ENCODE peak calls at places on chromosomes 6 and 20, in seven cellular contexts. L is lower leg skin, K is thoracic aorta, E is AG04449, Z is Peyer's patch, Q is aorta, M is fibroblast of villous mesenchyme. O is an unnamed sample.

GRCh38 chr6:41374618-41375590 is 39.5 kb downstream of the NCR2 start:
- DNase-seq in L (no peak), K (no peak), E (no peak), Z (no peak), Q (no peak), M (no peak), O (no peak)

GRCh38 chr20:1121439-1121838 is 3.0 kb downstream of the PSMF1 start:
- DNase-seq in L (no peak), K (no peak), E (no peak), Z (no peak), Q (no peak), M (no peak), O (no peak)

GRCh38 chr20:54138427-54138826 is 35.4 kb downstream of the CYP24A1 start:
- DNase-seq in L (no peak), K (no peak), E (no peak), Z (no peak), Q (no peak), M (no peak), O (no peak)

GRCh38 chr6:33008944-33009861 is at the start of gene HLA-DOA:
- DNase-seq in L (no peak), K (no peak), E (no peak), Z (no peak), Q (peak), M (peak), O (no peak)

GRCh38 chr6:51936536-51936935 is 150.9 kb downstream of the PKHD1 start:
- DNase-seq in L (no peak), K (no peak), E (no peak), Z (no peak), Q (no peak), M (no peak), O (no peak)

GRCh38 chr6:170344631-170345576 is 38.3 kb downstream of the FAM120B start:
- DNase-seq in L (peak), K (no peak), E (peak), Z (no peak), Q (no peak), M (peak), O (no peak)

GRCh38 chr6:80464901-80465300 is 358.4 kb downstream of the BCKDHB start:
- DNase-seq in L (no peak), K (no peak), E (no peak), Z (no peak), Q (no peak), M (no peak), O (no peak)

GRCh38 chr20:33431797-33432381 is 11.7 kb downstream of the SNTA1 start:
- DNase-seq in L (no peak), K (no peak), E (no peak), Z (no peak), Q (no peak), M (no peak), O (no peak)

GRCh38 chr20:46023999-46024398 is 5.0 kb upstream of the SLC12A5 start:
- DNase-seq in L (no peak), K (no peak), E (no peak), Z (no peak), Q (no peak), M (no peak), O (no peak)

GRCh38 chr6:129786548-129786947 is 74.6 kb downstream of the TMEM244 start:
- DNase-seq in L (no peak), K (no peak), E (no peak), Z (no peak), Q (no peak), M (peak), O (no peak)

GRCh38 chr6:129655334-129655733 is 54.6 kb downstream of the ARHGAP18 start:
- DNase-seq in L (no peak), K (no peak), E (no peak), Z (no peak), Q (no peak), M (no peak), O (no peak)

GRCh38 chr6:148864941-148865340 is 118.1 kb downstream of the UST start:
- DNase-seq in L (no peak), K (no peak), E (no peak), Z (no peak), Q (no peak), M (no peak), O (no peak)

GRCh38 chr20:33915726-33916331 is 77.9 kb upstream of the RALY start:
- DNase-seq in L (no peak), K (no peak), E (no peak), Z (peak), Q (no peak), M (no peak), O (no peak)

GRCh38 chr20:19673575-19673974 is 84.5 kb upstream of the RIN2 start:
- DNase-seq in L (no peak), K (no peak), E (no peak), Z (no peak), Q (no peak), M (no peak), O (no peak)

GRCh38 chr6:107744927-107745326 is 79.2 kb downstream of the SCML4 start:
- DNase-seq in L (no peak), K (no peak), E (no peak), Z (no peak), Q (no peak), M (no peak), O (no peak)

GRCh38 chr20:53331151-53331973 is 262.3 kb downstream of the ZNF217 start:
- DNase-seq in L (peak), K (no peak), E (no peak), Z (no peak), Q (no peak), M (peak), O (no peak)

GRCh38 chr6:147506704-147507114 is 1.8 kb upstream of the SAMD5 start:
- DNase-seq in L (no peak), K (no peak), E (no peak), Z (peak), Q (peak), M (peak), O (no peak)

GRCh38 chr6:168355716-168356522 is 36.3 kb upstream of the DACT2 start:
- DNase-seq in L (no peak), K (no peak), E (no peak), Z (peak), Q (no peak), M (peak), O (no peak)

GRCh38 chr20:19693508-19693907 is 64.5 kb upstream of the RIN2 start:
- DNase-seq in L (no peak), K (no peak), E (no peak), Z (no peak), Q (no peak), M (no peak), O (no peak)

GRCh38 chr6:136723780-136724179 is 68.5 kb downstream of the MAP3K5 start:
- DNase-seq in L (no peak), K (no peak), E (no peak), Z (no peak), Q (peak), M (no peak), O (no peak)

GRCh38 chr20:17921774-17922173 is 46.8 kb downstream of the SNX5 start:
- DNase-seq in L (no peak), K (no peak), E (no peak), Z (no peak), Q (no peak), M (no peak), O (no peak)

GRCh38 chr6:129638055-129639019 is 71.6 kb downstream of the ARHGAP18 start:
- DNase-seq in L (no peak), K (no peak), E (no peak), Z (no peak), Q (no peak), M (peak), O (no peak)

GRCh38 chr6:60687085-60687484 is 1598.9 kb downstream of the KHDRBS2 start:
- DNase-seq in L (no peak), K (no peak), E (no peak), Z (no peak), Q (no peak), M (no peak), O (no peak)

GRCh38 chr20:63967330-63968135 is 2.2 kb downstream of the ZNF512B start:
- DNase-seq in L (no peak), K (no peak), E (no peak), Z (peak), Q (no peak), M (no peak), O (no peak)

GRCh38 chr6:126063512-126064146 is 77.3 kb downstream of the TRMT11 start:
- DNase-seq in L (no peak), K (no peak), E (no peak), Z (no peak), Q (no peak), M (peak), O (no peak)

GRCh38 chr6:7579850-7580249 is 10.1 kb upstream of the SNRNP48 start:
- DNase-seq in L (no peak), K (no peak), E (no peak), Z (no peak), Q (no peak), M (no peak), O (no peak)

GRCh38 chr6:159126590-159126989 is 42.6 kb upstream of the FNDC1 start:
- DNase-seq in L (no peak), K (no peak), E (no peak), Z (no peak), Q (no peak), M (no peak), O (no peak)

GRCh38 chr6:63267046-63267445 is 52.7 kb downstream of the LGSN start:
- DNase-seq in L (no peak), K (no peak), E (no peak), Z (no peak), Q (no peak), M (no peak), O (no peak)

GRCh38 chr6:144662812-144663211 is 377.7 kb downstream of the UTRN start:
- DNase-seq in L (no peak), K (no peak), E (no peak), Z (no peak), Q (no peak), M (no peak), O (no peak)

GRCh38 chr20:52869698-52870288 is 102.4 kb upstream of the TSHZ2 start:
- DNase-seq in L (no peak), K (no peak), E (no peak), Z (no peak), Q (no peak), M (no peak), O (no peak)

GRCh38 chr6:70717038-70717801 is 49.5 kb downstream of the SMAP1 start:
- DNase-seq in L (no peak), K (no peak), E (no peak), Z (no peak), Q (no peak), M (no peak), O (no peak)

GRCh38 chr6:43817192-43817591 is 47.2 kb downstream of the VEGFA start:
- DNase-seq in L (no peak), K (no peak), E (no peak), Z (no peak), Q (no peak), M (peak), O (no peak)

GRCh38 chr20:19851863-19852262 is 93.8 kb downstream of the RIN2 start:
- DNase-seq in L (no peak), K (no peak), E (no peak), Z (no peak), Q (no peak), M (peak), O (no peak)

GRCh38 chr20:33681728-33682353 is 4.3 kb downstream of the E2F1 start:
- DNase-seq in L (no peak), K (no peak), E (no peak), Z (no peak), Q (no peak), M (no peak), O (no peak)

GRCh38 chr20:43926287-43926686 is 11.6 kb downstream of the TOX2 start:
- DNase-seq in L (no peak), K (no peak), E (no peak), Z (no peak), Q (no peak), M (no peak), O (no peak)

GRCh38 chr20:43925215-43925614 is 10.6 kb downstream of the TOX2 start:
- DNase-seq in L (no peak), K (no peak), E (no peak), Z (peak), Q (no peak), M (no peak), O (no peak)

GRCh38 chr20:43923917-43924316 is 9.3 kb downstream of the TOX2 start:
- DNase-seq in L (no peak), K (no peak), E (no peak), Z (peak), Q (no peak), M (no peak), O (no peak)

GRCh38 chr20:43925786-43926185 is 11.1 kb downstream of the TOX2 start:
- DNase-seq in L (no peak), K (no peak), E (no peak), Z (peak), Q (peak), M (no peak), O (no peak)

DNA sequence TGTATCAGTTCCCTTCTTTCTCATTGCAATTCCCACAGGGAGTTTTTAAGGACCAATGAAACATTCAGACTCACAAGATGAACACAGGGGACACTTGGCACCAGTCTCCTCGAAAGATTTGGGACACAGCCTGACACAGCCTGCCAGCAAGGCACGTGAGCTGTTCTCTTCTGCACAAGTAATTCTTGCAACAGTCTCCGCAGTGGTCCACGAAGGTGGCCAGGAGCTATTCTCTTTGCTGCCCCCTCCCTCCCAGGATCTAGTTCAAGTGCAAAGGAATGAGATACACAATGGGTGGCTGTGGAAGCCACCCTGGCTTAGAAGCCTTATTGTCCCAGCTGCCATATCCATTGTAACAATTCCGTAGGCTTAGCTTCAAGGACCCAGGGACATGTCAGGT is 12.0 kb downstream of the TOX2 start:
- DNase-seq in L (no peak), K (no peak), E (no peak), Z (peak), Q (no peak), M (no peak), O (no peak)
- H3K4me3 ChIP-seq in L (no peak), K (no peak), E (no peak), Z (no peak), Q (no peak), M (no peak), O (no peak)

DNA sequence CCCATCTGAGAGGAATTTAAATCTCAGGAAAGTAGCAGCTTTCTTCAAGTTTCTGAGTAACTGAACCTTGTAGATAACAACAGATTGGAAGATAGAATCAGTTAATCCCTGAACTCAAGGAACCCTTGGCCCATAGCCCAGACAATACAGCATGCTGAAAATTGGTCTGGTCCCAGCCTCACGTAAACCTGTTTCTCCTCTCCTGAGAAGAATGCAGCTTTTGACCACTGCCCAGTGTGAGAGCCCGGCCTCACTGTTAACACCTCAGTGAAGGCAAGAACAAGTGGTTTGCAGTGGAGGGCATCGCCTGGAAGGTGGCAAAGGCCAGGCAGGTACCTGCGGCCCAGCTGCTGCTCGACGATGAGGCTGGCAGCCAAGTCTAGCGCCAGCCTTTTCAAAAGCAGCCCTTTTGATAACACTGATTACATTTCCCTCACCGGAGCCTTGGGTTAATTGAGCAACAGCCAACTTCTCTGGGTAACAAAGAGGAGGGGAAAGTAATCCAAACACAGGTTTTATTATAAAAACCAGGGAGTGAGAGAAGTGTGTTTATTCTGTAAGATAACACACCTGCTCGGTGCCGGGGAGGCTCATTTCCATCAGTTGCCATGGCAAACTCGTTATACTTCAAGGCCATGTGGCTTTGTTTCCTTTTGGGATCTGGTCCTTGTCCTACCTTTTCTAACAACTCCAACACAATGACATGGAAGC is 54.0 kb downstream of the TRAF3IP2 start:
- DNase-seq in L (no peak), K (no peak), E (no peak), Z (no peak), Q (no peak), M (peak), O (no peak)
- H3K4me3 ChIP-seq in L (no peak), K (peak), E (no peak), Z (no peak), Q (no peak), M (no peak), O (peak)

DNA sequence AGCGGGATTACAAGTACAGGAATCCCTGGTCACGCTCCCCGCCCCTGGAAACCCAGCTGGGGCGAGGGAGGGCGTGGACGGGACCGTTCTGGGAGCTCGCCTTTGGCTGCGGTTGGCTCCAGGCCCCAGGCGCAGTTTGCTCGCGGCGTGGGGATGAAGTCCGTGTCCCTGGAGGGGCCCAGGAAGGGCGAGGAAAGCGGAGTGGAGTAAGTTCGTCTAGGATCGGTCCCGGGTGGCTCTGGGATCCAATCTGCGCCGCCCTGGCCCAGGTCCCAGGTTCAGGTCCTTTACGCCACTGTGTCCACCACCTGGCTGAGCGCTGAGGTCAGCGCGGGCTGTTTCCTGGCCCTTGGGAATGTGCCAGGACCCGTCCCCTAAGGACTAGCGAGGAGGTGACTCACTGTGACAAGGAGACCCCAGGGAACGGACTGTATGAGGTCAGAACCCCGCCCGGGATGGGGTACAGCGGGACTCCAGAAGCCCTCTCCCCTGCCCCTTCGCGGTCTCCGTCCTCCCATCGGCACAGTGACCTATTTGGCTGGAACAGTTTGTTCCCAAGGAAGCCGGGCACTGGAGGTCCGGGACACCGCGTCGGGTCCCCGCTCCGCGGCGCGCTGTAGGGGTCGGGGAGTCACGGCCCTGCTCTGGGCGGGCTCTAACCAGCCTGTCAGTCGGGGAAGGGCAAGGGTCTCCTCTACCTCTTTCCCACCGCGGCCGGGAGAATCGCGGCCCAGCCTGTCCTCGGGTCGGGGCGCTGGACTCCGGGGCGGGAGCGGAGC is 718 bp downstream of the CDKN1A start:
- DNase-seq in L (peak), K (peak), E (no peak), Z (peak), Q (peak), M (peak), O (peak)
- H3K4me3 ChIP-seq in L (peak), K (peak), E (peak), Z (peak), Q (peak), M (peak), O (peak)

DNA sequence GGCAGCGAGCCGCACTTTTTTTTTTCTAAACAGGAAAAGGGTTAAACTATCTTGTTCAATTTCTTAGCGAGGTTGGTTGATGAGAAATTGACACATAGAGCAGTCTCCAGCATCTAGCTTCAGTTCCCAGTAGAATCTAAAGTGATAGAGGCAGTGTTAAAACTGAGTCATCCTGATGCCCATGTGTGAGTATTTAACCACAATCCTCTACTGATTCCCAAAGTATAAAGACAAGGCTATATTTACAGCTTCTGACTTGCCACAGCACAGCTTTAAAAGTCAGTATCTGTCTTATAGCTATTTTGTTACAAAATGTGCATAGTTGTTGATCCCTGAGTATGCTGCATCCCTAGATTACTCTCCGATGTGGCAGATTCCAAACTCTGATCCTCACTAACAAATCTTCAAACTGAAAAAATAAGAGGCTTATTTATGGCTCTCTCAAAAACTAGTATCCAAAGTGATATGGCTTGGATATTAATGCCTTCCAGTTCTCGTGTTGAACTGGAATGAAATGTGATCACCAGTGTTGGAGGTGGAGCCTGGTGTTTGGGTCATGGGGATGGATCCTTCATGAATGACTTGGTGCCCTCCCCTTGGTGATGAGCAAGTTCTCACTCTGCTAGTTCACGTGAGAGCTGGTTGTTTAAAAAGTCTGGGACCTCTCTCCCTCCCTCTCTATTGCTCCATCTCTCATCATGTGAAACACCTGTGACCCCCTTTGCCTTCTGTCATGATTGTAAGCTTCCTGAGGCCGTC is 13.1 kb upstream of the POPDC3 start:
- DNase-seq in L (no peak), K (no peak), E (peak), Z (no peak), Q (no peak), M (no peak), O (no peak)
- H3K4me3 ChIP-seq in L (no peak), K (no peak), E (no peak), Z (no peak), Q (no peak), M (no peak), O (no peak)

GRCh38 chr6:31576897-31577341 is 1.6 kb downstream of the TNF start:
- DNase-seq in L (no peak), K (no peak), E (no peak), Z (no peak), Q (no peak), M (no peak), O (no peak)
- H3K4me3 ChIP-seq in L (no peak), K (peak), E (no peak), Z (no peak), Q (no peak), M (no peak), O (no peak)